ENCODE peak calls at places on chromosomes 11 and 22, in seven cellular contexts. F, C, V, X, B, M and W are unnamed samples.

GRCh38 chr11:60870276-60870675 is 2.9 kb downstream of the ZP1 start:
- DNase-seq in B (no peak), X (peak), M (no peak), C (no peak), F (no peak), V (no peak), W (no peak)

GRCh38 chr11:61650781-61651571 is 29.2 kb upstream of the DAGLA start:
- DNase-seq in F (no peak), V (no peak), M (no peak), C (no peak), B (peak), X (peak), W (no peak)

GRCh38 chr22:16989915-16990314 is 18.1 kb downstream of the GAB4 start:
- DNase-seq in V (no peak), X (no peak), M (no peak), B (no peak), C (no peak), F (no peak), W (no peak)

GRCh38 chr11:105124756-105125155 is 14.8 kb downstream of the CARD18 start:
- DNase-seq in B (no peak), X (no peak), C (no peak), V (no peak), M (no peak), F (no peak), W (no peak)

GRCh38 chr11:7665473-7666291 is 7.6 kb downstream of the CYB5R2 start:
- DNase-seq in C (peak), F (peak), V (peak), M (peak), B (peak), X (peak), W (no peak)

GRCh38 chr11:87463486-87464102 is 425.9 kb downstream of the TMEM135 start:
- DNase-seq in M (no peak), X (peak), F (peak), V (no peak), C (no peak), B (no peak), W (no peak)

GRCh38 chr11:1561955-1562354 is 10.1 kb downstream of the DUSP8 start:
- DNase-seq in C (no peak), B (no peak), M (no peak), X (peak), F (no peak), V (no peak), W (no peak)

GRCh38 chr11:77088236-77089003 is 14.2 kb upstream of the OMP start:
- DNase-seq in C (no peak), F (no peak), B (peak), M (no peak), V (no peak), X (no peak), W (no peak)

GRCh38 chr22:47629273-47629711 is 866.8 kb downstream of the TBC1D22A start:
- DNase-seq in C (no peak), F (no peak), M (no peak), B (no peak), X (no peak), V (no peak), W (no peak)

GRCh38 chr11:112760378-112761060 is 200.7 kb upstream of the NCAM1 start:
- DNase-seq in C (no peak), X (no peak), F (no peak), V (no peak), M (no peak), B (no peak), W (no peak)

GRCh38 chr11:294795-295194 is 4.5 kb downstream of the IFITM5 start:
- DNase-seq in M (no peak), F (no peak), X (peak), B (no peak), V (no peak), C (no peak), W (no peak)

GRCh38 chr22:45869448-45869847 is 107.5 kb downstream of the WNT7B start:
- DNase-seq in F (no peak), V (no peak), M (no peak), B (no peak), C (no peak), X (no peak), W (no peak)

GRCh38 chr11:128621491-128622136 is 34.3 kb upstream of the ETS1 start:
- DNase-seq in V (no peak), F (peak), C (peak), M (no peak), X (no peak), B (no peak), W (peak)

GRCh38 chr11:35006389-35007128 is 90.1 kb downstream of the PDHX start:
- DNase-seq in F (no peak), M (peak), C (no peak), B (no peak), V (peak), X (no peak), W (no peak)

GRCh38 chr11:47177846-47178245 is 1.2 kb upstream of the ARFGAP2 start:
- DNase-seq in M (no peak), C (no peak), B (peak), F (no peak), X (no peak), V (no peak), W (no peak)

GRCh38 chr22:28541137-28541536 is 138.5 kb downstream of the TTC28 start:
- DNase-seq in M (no peak), V (no peak), F (no peak), X (peak), B (no peak), C (no peak), W (no peak)

GRCh38 chr11:114466742-114467141 is 27.5 kb downstream of the REXO2 start:
- DNase-seq in B (no peak), V (no peak), C (no peak), F (no peak), M (no peak), X (no peak), W (no peak)

GRCh38 chr11:110490886-110491285 is 61.1 kb downstream of the FDX1 start:
- DNase-seq in X (no peak), V (no peak), B (peak), F (peak), M (no peak), C (peak), W (no peak)

GRCh38 chr11:63869171-63869591 is 30.3 kb downstream of the MARK2 start:
- DNase-seq in B (no peak), X (no peak), F (no peak), M (no peak), C (no peak), V (no peak), W (no peak)

GRCh38 chr11:2885017-2885675 is 429 bp downstream of the CDKN1C start:
- DNase-seq in B (peak), M (peak), F (peak), C (no peak), V (peak), X (peak), W (no peak)

GRCh38 chr11:64242920-64243854 is 2.3 kb downstream of the FKBP2 start:
- DNase-seq in V (no peak), M (no peak), C (no peak), B (no peak), F (no peak), X (no peak), W (no peak)

GRCh38 chr22:36358533-36359171 is 29.1 kb downstream of the MYH9 start:
- DNase-seq in X (no peak), F (peak), V (no peak), M (no peak), B (no peak), C (no peak), W (no peak)

GRCh38 chr22:45318558-45319318 is 9.0 kb downstream of the FAM118A start:
- DNase-seq in B (no peak), V (peak), C (no peak), M (no peak), X (no peak), F (peak), W (peak)

GRCh38 chr11:60498853-60499252 is 6.3 kb downstream of the MS4A12 start:
- DNase-seq in X (no peak), F (peak), M (peak), B (no peak), V (no peak), C (no peak), W (no peak)

GRCh38 chr11:103529217-103529684 is 420.0 kb downstream of the DYNC2H1 start:
- DNase-seq in X (no peak), V (no peak), M (no peak), B (peak), F (peak), C (peak), W (peak)

GRCh38 chr22:17097701-17098100 is 12.9 kb downstream of the IL17RA start:
- DNase-seq in V (no peak), X (peak), M (no peak), C (no peak), B (no peak), F (no peak), W (no peak)

GRCh38 chr11:15697437-15698236 is 582.9 kb downstream of the INSC start:
- DNase-seq in F (no peak), C (no peak), B (no peak), V (no peak), M (no peak), X (no peak), W (no peak)

GRCh38 chr11:77267910-77268309 is 33.6 kb downstream of the GDPD4 start:
- DNase-seq in V (no peak), X (no peak), F (peak), B (no peak), C (peak), M (no peak), W (no peak)

GRCh38 chr11:120268686-120269085 is 28.7 kb downstream of the POU2F3 start:
- DNase-seq in X (no peak), V (no peak), M (no peak), F (no peak), B (no peak), C (no peak), W (no peak)

GRCh38 chr11:69992943-69993694 is 85.0 kb upstream of the ANO1 start:
- DNase-seq in B (no peak), C (no peak), M (no peak), X (no peak), F (no peak), V (no peak), W (no peak)

GRCh38 chr11:75429902-75430691 is 2.9 kb downstream of the KLHL35 start:
- DNase-seq in F (peak), C (no peak), B (peak), X (peak), V (peak), M (peak), W (no peak)

GRCh38 chr11:72642815-72643511 is 31.3 kb downstream of the PDE2A start:
- DNase-seq in M (peak), B (peak), C (no peak), F (peak), X (peak), V (peak), W (no peak)

GRCh38 chr22:35352214-35353111 is 28.4 kb upstream of the HMOX1 start:
- DNase-seq in C (no peak), V (peak), F (peak), M (peak), B (peak), X (peak), W (no peak)

GRCh38 chr22:48605856-48606255 is 1221.8 kb downstream of the BRD1 start:
- DNase-seq in F (no peak), V (no peak), X (no peak), C (no peak), B (peak), M (no peak), W (no peak)

GRCh38 chr11:37320921-37321320 is 722.9 kb upstream of the RAG2 start:
- DNase-seq in F (peak), C (no peak), B (no peak), X (no peak), M (no peak), V (no peak), W (no peak)

GRCh38 chr11:68457214-68457897 is 3.2 kb upstream of the PPP6R3 start:
- DNase-seq in F (no peak), M (no peak), X (peak), B (no peak), V (no peak), C (no peak), W (no peak)

GRCh38 chr11:35584321-35584720 is 33.9 kb upstream of the FJX1 start:
- DNase-seq in V (no peak), M (no peak), F (peak), X (no peak), B (no peak), C (peak), W (peak)

GRCh38 chr11:82229346-82229745 is 504.3 kb downstream of the FAM181B start:
- DNase-seq in B (no peak), X (peak), C (peak), V (no peak), F (peak), M (no peak), W (no peak)

GRCh38 chr11:64359712-64360402 is 895 bp downstream of the RPS6KA4 start:
- DNase-seq in F (no peak), B (no peak), C (no peak), M (no peak), V (peak), X (no peak), W (no peak)

GRCh38 chr22:50531546-50532352 is 1.9 kb upstream of the TYMP start:
- DNase-seq in F (peak), V (peak), B (peak), X (peak), C (no peak), M (peak), W (no peak)